ENCODE peak calls at places on chromosomes 16 and 17, in four cellular contexts. S is GM06990; E is activated naive CD4-positive, alpha-beta T cell; V is occipital lobe. D is an unnamed sample.

GRCh38 chr17:75344664-75345063 is 55.4 kb upstream of the SLC25A19 start:
- DNase-seq in E (no peak), S (no peak), V (no peak), D (no peak)

GRCh38 chr16:8194795-8195194 is 395.5 kb downstream of the TMEM114 start:
- DNase-seq in E (no peak), S (no peak), V (no peak), D (no peak)

GRCh38 chr17:9865585-9865984 is 39.5 kb downstream of the RCVRN start:
- DNase-seq in V (no peak), S (no peak), E (no peak), D (no peak)

GRCh38 chr17:4156750-4157381 is 13.9 kb downstream of the CYB5D2 start:
- DNase-seq in V (no peak), E (no peak), S (no peak), D (no peak)

GRCh38 chr16:47777191-47777590 is 316.1 kb downstream of the PHKB start:
- DNase-seq in V (no peak), S (no peak), E (no peak), D (no peak)

GRCh38 chr17:66459811-66460270 is 157.4 kb downstream of the PRKCA start:
- DNase-seq in S (no peak), E (no peak), V (no peak), D (no peak)

GRCh38 chr17:67365762-67366192 is 600 bp downstream of the PSMD12 start:
- DNase-seq in V (no peak), E (no peak), S (no peak), D (no peak)

GRCh38 chr17:78991906-78992532 is 12.3 kb upstream of the LGALS3BP start:
- DNase-seq in V (no peak), S (no peak), E (no peak), D (no peak)

GRCh38 chr17:2932946-2933345 is 130.5 kb downstream of the OR1D5 start:
- DNase-seq in E (no peak), V (no peak), S (no peak), D (no peak)

GRCh38 chr17:75090871-75091854 is 3.4 kb downstream of the SLC16A5 start:
- DNase-seq in V (no peak), E (no peak), S (no peak), D (no peak)

GRCh38 chr17:75566456-75567233 is 21.0 kb upstream of the MYO15B start:
- DNase-seq in S (no peak), E (no peak), V (no peak), D (no peak)

GRCh38 chr16:11155284-11155806 is 100.7 kb downstream of the SOCS1 start:
- DNase-seq in E (no peak), S (no peak), V (no peak), D (no peak)

GRCh38 chr16:56424404-56424765 is 960 bp downstream of the AMFR start:
- DNase-seq in E (no peak), S (no peak), V (no peak), D (no peak)

GRCh38 chr17:43601280-43602050 is 55.3 kb upstream of the ETV4 start:
- DNase-seq in S (no peak), E (no peak), V (no peak), D (no peak)

GRCh38 chr16:19883296-19883951 is 1.2 kb downstream of the GPRC5B start:
- DNase-seq in V (peak; percentile 85), S (no peak), E (no peak), D (no peak)

GRCh38 chr16:75095204-75095621 is 21.4 kb downstream of the LDHD start:
- DNase-seq in V (no peak), S (no peak), E (no peak), D (no peak)

GRCh38 chr17:49996495-49997255 is 1.7 kb upstream of the DLX3 start:
- DNase-seq in V (no peak), S (peak; percentile 52), E (peak; percentile 68), D (peak; percentile 37)

GRCh38 chr17:4543557-4544026 is 11.6 kb downstream of the MYBBP1A start:
- DNase-seq in E (no peak), S (peak; percentile 13), V (no peak), D (no peak)